ENCODE peak calls at places on chromosomes 3 and 15, in six cellular contexts. L, R, J, H, P and E are unnamed samples.

GRCh38 chr3:47009225-47010049 is 30.0 kb downstream of the NBEAL2 start:
- DNase-seq in P (no peak), H (peak; percentile 40), R (peak; percentile 99), L (no peak), J (no peak), E (peak; percentile 89)

GRCh38 chr15:94168250-94168649 is 63.1 kb upstream of the MCTP2 start:
- DNase-seq in J (peak; percentile 7), L (no peak), H (no peak), R (no peak), P (peak; percentile 6), E (no peak)

GRCh38 chr3:58071480-58071971 is 63.3 kb downstream of the FLNB start:
- DNase-seq in H (no peak), P (peak; percentile 89), L (peak; percentile 35), J (no peak), R (no peak), E (no peak)

GRCh38 chr3:124429129-124429815 is 301.0 kb upstream of the UMPS start:
- DNase-seq in L (peak; percentile 10), H (no peak), R (peak; percentile 29), P (no peak), J (no peak), E (peak; percentile 53)

GRCh38 chr15:96670389-96670788 is 339.9 kb downstream of the NR2F2 start:
- DNase-seq in R (no peak), L (no peak), P (no peak), H (no peak), J (peak; percentile 11), E (no peak)

GRCh38 chr3:189841474-189842205 is 210.5 kb downstream of the TP63 start:
- DNase-seq in L (no peak), R (no peak), H (no peak), J (no peak), P (no peak), E (peak; percentile 64)

GRCh38 chr3:106745344-106746168 is 631.7 kb upstream of the CCDC54 start:
- DNase-seq in P (no peak), J (no peak), R (no peak), L (no peak), H (no peak), E (peak; percentile 76)

GRCh38 chr15:28932361-28932760 is 46.6 kb downstream of the APBA2 start:
- DNase-seq in L (no peak), P (no peak), J (no peak), H (no peak), R (no peak), E (no peak)

GRCh38 chr3:56157693-56158092 is 310.6 kb downstream of the ERC2 start:
- DNase-seq in J (no peak), L (no peak), P (no peak), R (no peak), H (peak; percentile 1), E (no peak)

GRCh38 chr3:31636063-31636462 is 103.3 kb downstream of the STT3B start:
- DNase-seq in L (no peak), P (no peak), J (no peak), H (no peak), R (peak; percentile 6), E (no peak)

GRCh38 chr3:122857019-122857418 is 62.1 kb downstream of the SLC49A4 start:
- DNase-seq in P (no peak), L (no peak), H (no peak), R (no peak), J (no peak), E (peak; percentile 62)

GRCh38 chr15:45168751-45169551 is 18.8 kb downstream of the SHF start:
- DNase-seq in L (no peak), P (no peak), R (peak; percentile 82), J (peak; percentile 88), H (no peak), E (no peak)

GRCh38 chr15:39125904-39126303 is 455.0 kb upstream of the THBS1 start:
- DNase-seq in J (peak; percentile 70), P (peak; percentile 62), R (peak; percentile 51), L (peak; percentile 32), H (no peak), E (peak; percentile 68)
- TF ChIP-seq SMC3 in J (peak; percentile 47), P (peak; percentile 75), R (peak; percentile 53), L (peak; percentile 17), H (peak; percentile 69), E (peak; percentile 54)

DNA sequence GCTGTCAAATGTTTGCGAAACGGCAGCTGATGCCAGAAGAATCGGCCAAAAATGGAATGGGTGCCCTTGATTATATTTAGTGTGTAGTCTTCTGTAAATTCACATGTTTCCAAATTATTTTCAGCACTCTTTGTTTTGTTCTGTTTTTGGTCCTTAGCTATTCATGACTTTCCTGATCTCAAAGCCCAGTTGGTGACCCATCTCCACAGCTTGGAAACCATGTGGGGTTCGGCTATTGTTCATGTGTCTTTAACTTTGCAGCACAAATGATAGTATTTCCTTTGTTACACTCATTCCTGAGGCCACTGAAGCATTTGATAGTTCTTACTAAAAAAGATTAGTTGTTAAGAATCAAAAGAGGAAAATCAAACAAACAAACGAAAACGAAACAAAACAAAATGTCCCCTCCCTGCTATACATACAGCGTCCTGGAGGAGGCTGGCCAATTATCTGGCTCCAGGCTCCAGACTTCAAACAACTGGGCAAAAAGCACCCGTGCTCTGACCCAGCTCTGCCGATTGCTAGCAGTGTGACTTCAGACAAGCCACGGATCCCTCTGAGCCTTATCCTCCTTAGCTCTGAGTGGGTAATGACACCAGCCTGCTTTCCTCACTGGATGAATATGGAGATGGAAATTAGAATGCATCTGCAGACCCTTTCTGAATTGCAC is 121.0 kb downstream of the CACNA2D3 start:
- DNase-seq in J (no peak), L (peak; percentile 41), P (peak; percentile 17), H (no peak), R (no peak), E (no peak)
- TF ChIP-seq SMC3 in J (no peak), L (no peak), P (no peak), H (no peak), R (no peak), E (no peak)

DNA sequence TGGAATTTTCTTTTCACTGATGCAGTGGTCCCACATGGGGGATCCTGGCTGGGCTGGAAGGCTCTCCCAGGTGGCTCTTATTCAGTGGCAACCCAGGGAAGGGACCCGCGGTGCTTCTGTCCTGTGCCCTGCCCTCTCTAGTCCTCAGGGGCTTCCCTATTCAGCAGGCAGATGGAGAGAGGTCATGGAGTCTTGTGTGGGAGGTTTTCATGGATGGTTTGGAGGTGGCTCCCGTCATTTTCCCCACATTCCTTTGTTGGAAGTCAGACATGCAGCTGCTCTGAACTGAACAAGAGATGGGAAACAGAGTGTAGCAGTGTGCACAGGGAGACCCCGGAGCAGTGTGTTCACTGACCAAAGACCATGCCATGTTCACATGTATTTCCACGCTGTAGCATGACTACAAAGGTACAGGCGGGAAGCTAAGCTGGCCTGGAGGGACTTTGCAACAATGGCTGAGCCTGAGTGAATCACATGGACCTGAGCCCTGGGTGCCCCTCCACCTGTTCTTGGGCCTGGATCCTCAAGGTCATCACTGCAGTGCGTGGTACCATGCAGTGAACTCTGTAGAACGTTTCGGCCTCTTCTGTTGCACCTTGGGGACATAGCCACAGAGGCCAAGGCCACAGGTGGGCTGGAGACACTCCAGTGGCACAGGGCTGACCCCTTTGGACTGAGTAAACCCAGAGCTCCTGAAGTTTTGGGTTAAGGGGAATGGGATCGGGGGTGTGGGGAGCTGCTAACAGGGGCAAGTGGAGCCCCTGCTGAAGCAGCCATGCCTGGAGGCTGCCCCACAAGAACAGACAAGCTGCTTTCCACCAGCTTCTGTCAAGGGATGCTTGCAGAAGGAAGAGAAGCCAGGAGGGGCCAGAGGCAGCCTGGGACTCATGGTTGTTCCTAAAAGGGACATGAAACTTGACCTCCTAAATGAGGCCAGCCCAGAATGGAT is 123.0 kb downstream of the ASB7 start:
- DNase-seq in H (no peak), J (no peak), L (no peak), P (no peak), R (peak; percentile 8), E (peak; percentile 93)
- TF ChIP-seq SMC3 in H (no peak), J (no peak), L (no peak), P (no peak), R (no peak), E (no peak)

DNA sequence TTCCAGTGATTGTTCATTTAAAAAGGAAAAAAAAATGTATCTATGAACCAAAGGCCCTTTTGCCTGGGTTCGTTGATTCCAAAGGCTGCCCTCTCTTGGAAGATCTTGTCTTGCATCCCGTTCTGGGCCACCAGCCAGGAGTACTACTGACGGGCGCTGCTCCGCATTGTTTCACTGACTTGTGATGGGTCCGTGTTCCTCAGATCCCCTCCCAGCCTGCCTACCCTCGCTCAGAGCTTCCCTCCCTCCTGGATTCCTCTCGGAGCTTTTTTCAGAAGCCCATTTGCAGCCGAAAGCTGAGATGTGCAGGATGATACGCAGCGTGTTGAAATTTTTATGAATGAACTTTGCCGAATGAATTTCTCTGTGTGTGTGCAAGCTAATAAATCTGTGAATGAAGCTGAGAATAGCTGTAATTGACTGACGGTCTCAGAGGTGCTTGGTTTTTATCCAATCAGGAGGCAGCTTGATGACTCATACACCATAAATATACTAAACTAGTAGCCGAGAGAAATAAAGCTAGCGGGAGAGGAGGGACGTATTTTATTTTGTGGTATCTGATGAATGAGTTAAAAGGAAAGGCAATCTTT is at the start of gene SHC4:
- DNase-seq in L (peak; percentile 37), R (peak; percentile 84), H (no peak), J (peak; percentile 52), P (peak; percentile 24), E (peak; percentile 86)
- TF ChIP-seq SMC3 in L (peak; percentile 39), R (peak; percentile 32), H (no peak), J (no peak), P (no peak), E (peak; percentile 33)

GRCh38 chr15:60004846-60005351 is 788 bp downstream of the FOXB1 start:
- DNase-seq in J (no peak), P (no peak), L (no peak), R (peak; percentile 36), H (no peak), E (peak; percentile 6)

GRCh38 chr15:60004019-60004845 is at the start of gene FOXB1:
- DNase-seq in R (peak; percentile 52), L (no peak), J (no peak), H (no peak), P (no peak), E (no peak)

GRCh38 chr15:60006808-60007346 is 2.8 kb downstream of the FOXB1 start:
- DNase-seq in L (no peak), R (no peak), J (no peak), P (no peak), H (no peak), E (no peak)

GRCh38 chr15:60005352-60006202 is 1.5 kb downstream of the FOXB1 start:
- DNase-seq in L (no peak), H (no peak), R (peak; percentile 32), J (no peak), P (no peak), E (no peak)

DNA sequence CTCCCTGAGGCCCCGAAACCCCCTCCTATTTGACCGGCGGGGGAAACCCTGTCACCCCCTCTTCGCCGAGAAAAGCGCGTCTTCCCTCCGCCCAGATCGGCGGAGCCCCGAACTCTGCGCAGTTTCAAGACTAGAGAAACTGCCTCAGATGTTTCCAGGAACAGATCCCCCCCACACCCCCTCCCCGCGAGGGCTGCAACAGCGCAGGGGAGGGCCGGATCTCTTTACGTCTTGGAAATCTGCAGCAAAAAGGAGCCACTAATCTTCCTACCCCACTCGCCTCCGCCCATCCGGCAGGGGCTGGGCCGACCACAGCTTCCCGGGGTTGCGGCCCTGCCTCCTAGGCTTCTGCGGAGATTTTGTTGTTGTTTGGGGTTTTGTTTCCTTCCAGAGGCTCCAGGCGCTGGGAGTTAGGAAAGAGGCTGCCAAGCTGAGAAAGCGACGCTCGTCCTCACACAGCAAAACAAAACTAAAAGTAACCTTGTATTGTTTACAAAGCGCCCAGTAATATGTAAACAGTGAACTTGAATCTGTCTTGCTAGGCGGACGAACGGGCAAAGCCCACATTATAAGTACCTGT is 2.2 kb downstream of the FOXB1 start:
- DNase-seq in P (no peak), J (peak; percentile 56), R (peak; percentile 40), L (no peak), H (no peak), E (peak; percentile 2)
- TF ChIP-seq SMC3 in P (no peak), J (no peak), R (no peak), L (no peak), H (no peak), E (no peak)

GRCh38 chr3:118369892-118370491 is 664.7 kb downstream of the IGSF11 start:
- DNase-seq in H (no peak), J (no peak), P (no peak), R (no peak), L (no peak), E (no peak)
- TF ChIP-seq SMC3 in H (no peak), J (no peak), P (no peak), R (no peak), L (no peak), E (no peak)